ENCODE peak calls at places on chromosomes 6 and 20, in eight cellular contexts. R is psoas muscle; P is upper lobe of right lung; V is neuronal stem cell; G is stomach; I is ovary; S is CD8-positive, alpha-beta T cell; A is kidney. F is an unnamed sample. For H3K36me3 and H3K9me3, the result is how much of the 10 kb centered on the place peaks cover.

GRCh38 chr6:28940859-28941680 is 17.3 kb upstream of the TRIM27 start:
- DNase-seq in A (no peak), S (peak), P (no peak), I (peak), R (peak), G (peak), V (peak), F (peak)

GRCh38 chr6:149060985-149061760 is 256.3 kb upstream of the TAB2 start:
- DNase-seq in R (no peak), A (no peak), I (no peak), S (no peak), G (peak), P (no peak), V (no peak), F (no peak)

GRCh38 chr6:155090166-155090565 is 95.1 kb downstream of the TIAM2 start:
- DNase-seq in P (no peak), I (no peak), S (no peak), G (no peak), R (no peak), A (no peak), V (no peak), F (no peak)

GRCh38 chr6:83062225-83062624 is 3.4 kb downstream of the UBE3D start:
- DNase-seq in G (no peak), P (no peak), A (no peak), I (no peak), V (no peak), S (no peak), R (no peak), F (no peak)

GRCh38 chr6:158008894-158009891 is 27.5 kb downstream of the SYNJ2 start:
- DNase-seq in P (peak), I (peak), S (peak), G (no peak), V (no peak), A (peak), R (peak), F (peak)

GRCh38 chr6:146367061-146367460 is 176.6 kb upstream of the RAB32 start:
- DNase-seq in G (no peak), S (no peak), V (no peak), I (no peak), P (no peak), R (no peak), A (no peak), F (no peak)

GRCh38 chr6:324116-324728 is 31.9 kb downstream of the DUSP22 start:
- DNase-seq in G (no peak), R (no peak), S (no peak), V (no peak), P (peak), I (no peak), A (no peak), F (peak)

GRCh38 chr6:17289491-17290106 is 8.4 kb downstream of the RBM24 start:
- DNase-seq in I (peak), S (no peak), P (peak), G (no peak), A (no peak), V (no peak), R (peak), F (peak)

GRCh38 chr6:22326500-22326899 is 29.7 kb upstream of the PRL start:
- DNase-seq in I (no peak), G (no peak), V (no peak), P (no peak), S (no peak), A (no peak), R (no peak), F (no peak)

GRCh38 chr6:142635130-142635529 is 309.8 kb downstream of the HIVEP2 start:
- DNase-seq in I (no peak), P (no peak), R (no peak), G (no peak), A (no peak), V (no peak), S (no peak), F (no peak)

GRCh38 chr6:105257350-105257749 is 77.5 kb upstream of the POPDC3 start:
- DNase-seq in V (no peak), A (no peak), I (no peak), S (no peak), P (no peak), R (no peak), G (no peak), F (no peak)

GRCh38 chr6:168029459-168030217 is 32.2 kb downstream of the KIF25 start:
- DNase-seq in I (no peak), V (no peak), G (no peak), P (no peak), R (no peak), A (peak), S (no peak), F (peak)

GRCh38 chr6:144939926-144940325 is 654.8 kb downstream of the UTRN start:
- DNase-seq in G (no peak), S (no peak), V (no peak), A (no peak), R (no peak), P (no peak), I (no peak), F (no peak)

GRCh38 chr6:15602144-15602543 is 60.7 kb downstream of the DTNBP1 start:
- DNase-seq in I (no peak), P (no peak), R (no peak), S (peak), G (no peak), A (peak), V (no peak), F (no peak)

GRCh38 chr6:30556006-30556713 is at the start of gene GNL1:
- DNase-seq in A (peak), P (peak), R (peak), I (peak), G (peak), S (peak), V (peak), F (peak)

DNA sequence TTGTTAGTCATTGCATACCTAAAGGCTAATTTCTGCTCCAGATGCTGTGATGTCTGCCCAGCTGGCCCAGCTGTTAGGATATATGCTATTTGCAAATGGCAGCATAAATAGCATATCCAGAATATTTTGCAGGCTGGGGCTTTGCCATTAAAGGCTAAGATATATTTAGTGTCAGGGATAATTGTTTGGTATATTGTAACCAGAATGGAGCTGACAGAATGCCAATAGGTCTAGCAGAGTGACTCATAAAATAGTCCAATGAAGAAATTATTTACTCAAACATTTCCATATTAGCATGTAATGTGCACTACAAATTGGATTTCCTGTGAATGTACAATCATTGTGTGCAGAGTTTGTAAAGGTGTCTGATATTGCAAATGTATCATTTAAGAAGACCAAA is 584.1 kb upstream of the FLRT3 start:
- DNase-seq in V (no peak), R (no peak), I (no peak), G (no peak), P (no peak), A (no peak), S (no peak), F (no peak)
- H3K36me3 ChIP-seq in V (under half), R (under half), I (under half), G (under half), P (under half), A (under half), S (under half), F (under half)

DNA sequence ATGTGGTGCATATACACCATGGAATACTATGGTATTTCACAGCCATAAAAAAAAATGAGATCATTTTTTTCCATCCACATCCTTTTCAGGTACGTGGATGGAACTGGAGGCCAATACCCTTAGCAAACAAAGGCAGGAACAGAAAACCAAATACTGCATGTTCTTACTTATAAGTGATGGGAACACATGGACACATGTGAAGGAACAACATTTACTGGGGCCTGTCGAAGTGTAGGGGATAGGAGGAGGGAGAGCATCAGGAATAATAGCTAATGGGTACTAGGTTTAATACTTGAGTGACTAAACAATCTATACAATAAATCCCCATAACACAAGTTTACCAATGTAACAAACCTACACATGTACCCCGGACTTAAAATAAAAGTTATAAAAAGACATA is 30.5 kb downstream of the CCN2 start:
- DNase-seq in P (no peak), S (no peak), G (no peak), I (no peak), V (no peak), A (no peak), R (no peak), F (no peak)
- H3K9me3 ChIP-seq in P (under half), S (under half), G (under half), I (under half), V (under half), A (under half), R (under half), F (under half)

GRCh38 chr6:139779988-139780774 is 405.7 kb upstream of the CITED2 start:
- DNase-seq in G (no peak), R (no peak), I (no peak), V (no peak), S (no peak), P (no peak), A (no peak), F (no peak)
- H3K36me3 ChIP-seq in G (under half), R (under half), I (under half), V (under half), S (under half), P (under half), A (under half), F (under half)

GRCh38 chr6:170174771-170175643 is 115.9 kb downstream of the DLL1 start:
- DNase-seq in A (peak), R (peak), I (no peak), P (no peak), G (no peak), S (no peak), V (no peak), F (peak)
- H3K9me3 ChIP-seq in A (under half), R (under half), I (under half), P (under half), G (under half), S (under half), V (under half), F (under half)

GRCh38 chr20:51444922-51445438 is 97.5 kb downstream of the NFATC2 start:
- DNase-seq in I (no peak), V (no peak), G (no peak), S (no peak), A (no peak), P (no peak), R (no peak), F (no peak)

GRCh38 chr20:51445591-51445990 is 96.9 kb downstream of the NFATC2 start:
- DNase-seq in V (no peak), S (no peak), A (no peak), I (no peak), G (no peak), P (no peak), R (no peak), F (no peak)

GRCh38 chr20:51447097-51447764 is 95.3 kb downstream of the NFATC2 start:
- DNase-seq in A (peak), S (no peak), I (peak), G (no peak), P (no peak), R (peak), V (peak), F (no peak)

GRCh38 chr20:51446656-51447055 is 95.9 kb downstream of the NFATC2 start:
- DNase-seq in R (no peak), G (no peak), A (peak), I (peak), P (no peak), V (no peak), S (no peak), F (no peak)

GRCh38 chr20:51446230-51446629 is 96.3 kb downstream of the NFATC2 start:
- DNase-seq in A (no peak), S (no peak), G (no peak), P (no peak), V (no peak), R (no peak), I (no peak), F (no peak)
- H3K36me3 ChIP-seq in A (under half), S (under half), G (under half), P (under half), V (under half), R (under half), I (under half), F (under half)

DNA sequence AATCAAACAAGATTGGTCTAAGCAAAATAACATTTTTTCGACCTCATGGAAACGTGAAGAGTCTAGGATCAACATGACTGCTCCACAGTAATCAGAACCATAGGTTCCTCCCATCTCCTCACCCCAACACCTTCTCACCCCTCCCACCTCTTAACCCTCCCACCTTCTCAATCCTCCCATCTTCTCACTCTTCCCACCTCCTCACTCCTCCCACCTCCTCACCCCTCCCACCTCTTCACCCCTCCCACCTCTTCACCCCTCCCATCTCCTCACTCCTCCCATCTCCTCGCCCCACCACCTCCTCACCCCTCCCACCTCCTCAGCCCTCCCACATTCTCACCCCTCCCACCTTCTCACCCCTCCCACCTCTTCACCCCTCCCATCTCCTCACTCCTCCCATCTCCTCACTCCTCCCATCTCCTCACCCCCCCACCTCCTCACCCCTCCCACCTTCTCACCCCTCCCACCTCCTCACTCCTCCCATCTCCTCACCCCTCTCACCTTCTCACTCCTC is 567.4 kb downstream of the C6orf118 start:
- DNase-seq in S (no peak), R (no peak), G (no peak), I (no peak), A (no peak), V (no peak), P (no peak), F (no peak)
- H3K9me3 ChIP-seq in S (under half), R (under half), G (under half), I (under half), A (under half), V (under half), P (under half), F (under half)

DNA sequence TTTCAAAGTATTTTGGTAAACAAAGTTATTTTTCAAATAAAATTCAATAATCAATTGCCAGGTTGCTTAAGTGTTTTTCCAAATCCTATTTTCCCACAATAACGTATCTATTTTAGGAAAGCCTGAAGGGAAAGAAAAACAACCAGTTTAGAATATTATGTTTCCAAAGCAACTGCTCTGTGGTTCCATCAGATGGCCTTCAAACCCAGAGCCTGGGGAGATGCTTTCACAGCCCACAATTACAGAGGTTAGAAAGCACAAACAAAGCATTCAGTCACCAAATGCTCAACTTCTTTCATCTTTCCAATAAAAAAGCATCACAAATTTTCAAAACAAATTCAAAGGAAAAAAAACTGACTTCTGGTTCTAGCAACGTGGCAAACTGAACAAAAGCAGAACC is 66.0 kb downstream of the ELOVL5 start:
- DNase-seq in P (no peak), V (no peak), R (no peak), I (no peak), S (no peak), G (no peak), A (no peak), F (no peak)
- H3K36me3 ChIP-seq in P (under half), V (under half), R (under half), I (under half), S (under half), G (under half), A (under half), F (under half)

GRCh38 chr6:169472786-169473416 is 219.3 kb upstream of the THBS2 start:
- DNase-seq in I (no peak), V (no peak), A (no peak), G (no peak), P (no peak), R (no peak), S (no peak), F (no peak)

GRCh38 chr6:169473663-169474062 is 220.0 kb upstream of the THBS2 start:
- DNase-seq in G (no peak), P (no peak), R (no peak), S (no peak), I (no peak), V (no peak), A (no peak), F (no peak)

GRCh38 chr6:169470790-169471189 is 217.1 kb upstream of the THBS2 start:
- DNase-seq in S (no peak), I (no peak), V (no peak), A (no peak), G (no peak), P (no peak), R (no peak), F (no peak)

GRCh38 chr6:169469028-169469427 is 215.4 kb upstream of the THBS2 start:
- DNase-seq in R (no peak), S (no peak), A (no peak), P (no peak), I (no peak), G (no peak), V (no peak), F (no peak)

GRCh38 chr6:169474362-169474761 is 220.7 kb upstream of the THBS2 start:
- DNase-seq in V (no peak), I (no peak), G (no peak), R (no peak), A (no peak), P (no peak), S (no peak), F (no peak)
- H3K9me3 ChIP-seq in V (under half), I (under half), G (under half), R (under half), A (under half), P (under half), S (under half), F (under half)

GRCh38 chr20:63964412-63964811 is 5.3 kb downstream of the ZNF512B start:
- DNase-seq in R (peak), A (peak), I (peak), P (no peak), G (no peak), S (no peak), V (no peak), F (no peak)

GRCh38 chr20:63961664-63962425 is 5.6 kb upstream of the UCKL1 start:
- DNase-seq in G (no peak), A (peak), S (no peak), P (no peak), R (peak), V (no peak), I (no peak), F (no peak)

GRCh38 chr20:63963348-63963741 is 6.4 kb downstream of the ZNF512B start:
- DNase-seq in R (peak), A (peak), S (no peak), V (no peak), G (no peak), P (no peak), I (peak), F (no peak)

GRCh38 chr20:63962426-63963347 is 6.5 kb upstream of the UCKL1 start:
- DNase-seq in G (no peak), I (peak), S (no peak), R (peak), A (peak), V (no peak), P (no peak), F (no peak)

DNA sequence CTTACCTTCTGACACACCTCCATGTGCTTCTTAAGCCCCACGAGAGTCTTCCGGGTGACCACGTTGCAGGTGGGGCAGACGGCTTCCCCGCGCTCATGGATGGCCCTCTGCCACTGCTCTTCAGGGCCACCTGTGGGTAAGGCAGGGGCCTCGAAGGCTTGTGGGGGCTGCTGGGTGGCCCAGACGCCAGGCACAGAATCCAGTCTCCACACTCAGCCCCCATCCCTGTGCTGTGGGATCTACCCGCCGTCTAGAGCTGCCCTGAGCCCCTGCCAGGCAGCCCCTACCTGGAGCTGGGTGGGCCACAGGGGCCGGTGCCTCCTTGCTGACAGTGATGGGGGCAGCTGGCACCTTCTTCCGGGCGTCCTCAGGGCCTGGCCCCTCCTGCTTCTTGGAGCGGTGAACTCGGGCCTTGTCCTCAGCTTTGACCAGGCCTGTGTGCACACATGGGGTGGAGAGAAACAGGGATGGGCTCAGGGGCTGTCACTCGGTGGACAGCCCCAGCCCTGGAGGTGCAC is 5.9 kb downstream of the ZNF512B start:
- DNase-seq in R (no peak), A (peak), P (no peak), S (no peak), G (no peak), V (no peak), I (peak), F (no peak)
- H3K36me3 ChIP-seq in R (under half), A (under half), P (half or more), S (under half), G (half or more), V (half or more), I (under half), F (half or more)

F was measured in lower lobe of right lung.